ENCODE peak calls at places on chromosomes 3 and 15, in four cellular contexts. R, S, Y and G are unnamed samples.

GRCh38 chr3:115074502-115074901 is 72.6 kb downstream of the ZBTB20 start:
- DNase-seq in R (no peak), S (no peak), Y (no peak), G (no peak)

GRCh38 chr3:4898454-4899313 is 80.6 kb upstream of the BHLHE40 start:
- DNase-seq in R (no peak), S (no peak), Y (no peak), G (no peak)

GRCh38 chr15:29120593-29121368 is 148.8 kb downstream of the NSMCE3 start:
- DNase-seq in R (no peak), S (no peak), Y (no peak), G (no peak)

GRCh38 chr15:74983725-74984231 is 11.6 kb upstream of the SCAMP5 start:
- DNase-seq in R (no peak), S (no peak), Y (no peak), G (no peak)

GRCh38 chr3:16896820-16897219 is 12.1 kb downstream of the PLCL2 start:
- DNase-seq in R (no peak), S (no peak), Y (no peak), G (no peak)

GRCh38 chr3:136276049-136276755 is 26.1 kb downstream of the PCCB start:
- DNase-seq in R (no peak), S (no peak), Y (no peak), G (no peak)

GRCh38 chr3:180570238-180570637 is 31.7 kb upstream of the TTC14 start:
- DNase-seq in R (no peak), S (no peak), Y (no peak), G (no peak)

GRCh38 chr3:53747559-53747958 is 98.7 kb downstream of the CHDH start:
- DNase-seq in R (no peak), S (no peak), Y (no peak), G (no peak)

GRCh38 chr3:10527295-10528016 is 22.1 kb upstream of the ATP2B2 start:
- DNase-seq in R (no peak), S (no peak), Y (no peak), G (no peak)

GRCh38 chr3:98906230-98906629 is 4.7 kb upstream of the DCBLD2 start:
- DNase-seq in R (no peak), S (no peak), Y (no peak), G (no peak)

GRCh38 chr15:67574981-67575632 is 32.6 kb downstream of the MAP2K5 start:
- DNase-seq in R (no peak), S (no peak), Y (no peak), G (no peak)

GRCh38 chr3:127800508-127800907 is 21.8 kb downstream of the MGLL start:
- DNase-seq in R (no peak), S (peak), Y (no peak), G (no peak)

GRCh38 chr3:57227930-57228733 is 603 bp downstream of the APPL1 start:
- DNase-seq in R (peak), S (no peak), Y (no peak), G (peak)

GRCh38 chr15:90425726-90426346 is 37.8 kb downstream of the IQGAP1 start:
- DNase-seq in R (no peak), S (no peak), Y (no peak), G (no peak)

GRCh38 chr15:76913737-76914136 is 8.6 kb upstream of the SCAPER start:
- DNase-seq in R (no peak), S (no peak), Y (peak), G (no peak)

GRCh38 chr3:27639271-27639670 is 82.9 kb downstream of the EOMES start:
- DNase-seq in R (no peak), S (no peak), Y (no peak), G (no peak)

GRCh38 chr3:70606018-70606417 is 293.6 kb upstream of the MDFIC2 start:
- DNase-seq in R (no peak), S (no peak), Y (no peak), G (no peak)

GRCh38 chr3:25554376-25554775 is 110.3 kb downstream of the TOP2B start:
- DNase-seq in R (no peak), S (no peak), Y (no peak), G (no peak)

GRCh38 chr3:90080988-90081387 is 973.6 kb downstream of the EPHA3 start:
- DNase-seq in R (no peak), S (peak), Y (no peak), G (no peak)

GRCh38 chr15:65460948-65461347 is 38.2 kb upstream of the IGDCC4 start:
- DNase-seq in R (no peak), S (no peak), Y (peak), G (no peak)

GRCh38 chr3:46006646-46007045 is 11.0 kb upstream of the FYCO1 start:
- DNase-seq in R (no peak), S (no peak), Y (no peak), G (no peak)

GRCh38 chr3:152200476-152201422 is 68.0 kb upstream of the MBNL1 start:
- DNase-seq in R (no peak), S (no peak), Y (no peak), G (no peak)

GRCh38 chr3:50155891-50156290 is 767 bp downstream of the SEMA3F start:
- DNase-seq in R (no peak), S (no peak), Y (no peak), G (no peak)

GRCh38 chr15:62052714-62053113 is 7.5 kb downstream of the VPS13C start:
- DNase-seq in R (no peak), S (no peak), Y (no peak), G (no peak)

GRCh38 chr3:40191850-40192448 is 117.6 kb upstream of the EIF1B start:
- DNase-seq in R (peak), S (no peak), Y (no peak), G (peak)

GRCh38 chr3:50472958-50473357 is 30.5 kb downstream of the CACNA2D2 start:
- DNase-seq in R (no peak), S (no peak), Y (no peak), G (no peak)

GRCh38 chr3:109098245-109098644 is 19.7 kb downstream of the MORC1 start:
- DNase-seq in R (peak), S (peak), Y (no peak), G (no peak)

GRCh38 chr3:65785065-65785645 is 253.6 kb downstream of the MAGI1 start:
- DNase-seq in R (no peak), S (peak), Y (no peak), G (peak)

GRCh38 chr3:179107617-179108016 is 36.0 kb upstream of the ZMAT3 start:
- DNase-seq in R (no peak), S (no peak), Y (no peak), G (no peak)

GRCh38 chr3:24388159-24388558 is 106.5 kb downstream of the THRB start:
- DNase-seq in R (no peak), S (no peak), Y (no peak), G (no peak)

GRCh38 chr15:25933456-25934158 is 70.5 kb upstream of the ATP10A start:
- DNase-seq in R (peak), S (peak), Y (peak), G (no peak)

GRCh38 chr3:25589104-25589782 is 75.5 kb downstream of the TOP2B start:
- DNase-seq in R (no peak), S (no peak), Y (no peak), G (no peak)

GRCh38 chr15:22902046-22902445 is 63.6 kb downstream of the NIPA2 start:
- DNase-seq in R (no peak), S (no peak), Y (no peak), G (no peak)

GRCh38 chr3:12707425-12707824 is 43.5 kb upstream of the RAF1 start:
- DNase-seq in R (no peak), S (no peak), Y (no peak), G (no peak)

GRCh38 chr3:61438253-61439115 is 122.9 kb upstream of the PTPRG start:
- DNase-seq in R (no peak), S (no peak), Y (no peak), G (no peak)

GRCh38 chr3:51585197-51585596 is 46.7 kb downstream of the RAD54L2 start:
- DNase-seq in R (no peak), S (no peak), Y (no peak), G (no peak)

GRCh38 chr15:66735909-66736305 is 33.9 kb downstream of the SMAD6 start:
- DNase-seq in R (no peak), S (no peak), Y (no peak), G (no peak)

GRCh38 chr3:123739754-123740153 is 144.4 kb downstream of the MYLK start:
- DNase-seq in R (no peak), S (no peak), Y (no peak), G (no peak)

GRCh38 chr3:151925876-151926275 is 52.4 kb downstream of the SUCNR1 start:
- DNase-seq in R (no peak), S (no peak), Y (peak), G (no peak)